ENCODE peak calls at places on chromosomes 3 and 15, in six cellular contexts. N is neuronal stem cell, E is H9, O is IMR-90, S is trophoblast cell, M is H1. L is an unnamed sample.

GRCh38 chr3:162441716-162442115 is 945.1 kb downstream of the OTOL1 start:
- DNase-seq in S (no peak), E (no peak), O (no peak), N (no peak), M (no peak), L (peak; percentile 4)

GRCh38 chr3:122982202-122983185 is 45.1 kb downstream of the SEMA5B start:
- DNase-seq in E (peak; percentile 64), O (no peak), N (no peak), M (no peak), S (no peak), L (no peak)

GRCh38 chr3:41974223-41974622 is 12.3 kb upstream of the ULK4 start:
- DNase-seq in S (peak; percentile 59), M (no peak), N (no peak), O (no peak), E (no peak), L (no peak)

GRCh38 chr15:65642588-65642987 is 20.9 kb downstream of the SLC24A1 start:
- DNase-seq in M (no peak), N (no peak), O (no peak), E (no peak), S (no peak), L (no peak)

GRCh38 chr3:135633078-135633477 is 332.4 kb upstream of the PPP2R3A start:
- DNase-seq in S (no peak), O (no peak), N (no peak), M (no peak), E (no peak), L (no peak)

GRCh38 chr3:29637093-29637492 is 356.2 kb downstream of the RBMS3 start:
- DNase-seq in E (no peak), M (no peak), O (no peak), S (no peak), N (no peak), L (no peak)

GRCh38 chr15:57213783-57214366 is 162.4 kb upstream of the CGNL1 start:
- DNase-seq in O (peak; percentile 67), E (no peak), M (no peak), N (peak; percentile 41), S (peak; percentile 56), L (peak; percentile 69)

GRCh38 chr15:83206971-83207621 is 527 bp downstream of the HDGFL3 start:
- DNase-seq in O (no peak), N (peak; percentile 42), E (peak; percentile 41), S (peak; percentile 62), M (no peak), L (peak; percentile 49)

GRCh38 chr3:8964436-8965370 is 1.4 kb upstream of the RAD18 start:
- DNase-seq in N (no peak), E (peak; percentile 64), O (peak; percentile 70), M (peak; percentile 53), S (peak; percentile 22), L (peak; percentile 33)

GRCh38 chr3:150697646-150698045 is 6.1 kb downstream of the ERICH6 start:
- DNase-seq in O (peak; percentile 44), S (peak; percentile 65), E (no peak), M (no peak), N (no peak), L (no peak)

GRCh38 chr15:69082041-69082502 is 67.6 kb downstream of the NOX5 start:
- DNase-seq in N (no peak), E (no peak), S (peak; percentile 94), O (peak; percentile 83), M (no peak), L (peak; percentile 64)

GRCh38 chr3:194988495-194989165 is 282.3 kb downstream of the XXYLT1 start:
- DNase-seq in O (no peak), E (no peak), N (no peak), M (no peak), S (no peak), L (no peak)

GRCh38 chr3:45092132-45093031 is 53.8 kb downstream of the CDCP1 start:
- DNase-seq in N (no peak), O (peak; percentile 76), E (no peak), S (peak; percentile 97), M (no peak), L (peak; percentile 93)

GRCh38 chr3:114706591-114707224 is 412.9 kb downstream of the TIGIT start:
- DNase-seq in N (no peak), M (no peak), E (no peak), O (peak; percentile 86), S (peak; percentile 64), L (peak; percentile 38)

GRCh38 chr3:177126015-177126773 is 71.1 kb downstream of the TBL1XR1 start:
- DNase-seq in O (peak; percentile 90), M (no peak), E (no peak), N (no peak), S (peak; percentile 70), L (no peak)

GRCh38 chr3:186609247-186609868 is 3.5 kb upstream of the AHSG start:
- DNase-seq in O (no peak), N (no peak), E (no peak), S (peak; percentile 65), M (no peak), L (no peak)

GRCh38 chr3:40237892-40238571 is 71.5 kb upstream of the EIF1B start:
- DNase-seq in S (peak; percentile 28), N (peak; percentile 27), M (peak; percentile 23), O (peak; percentile 2), E (peak; percentile 57), L (no peak)

GRCh38 chr3:197372076-197372661 is 73.8 kb upstream of the DLG1 start:
- DNase-seq in S (peak; percentile 98), O (peak; percentile 87), E (no peak), M (no peak), N (no peak), L (peak; percentile 76)

GRCh38 chr3:61250784-61251173 is 473 bp downstream of the FHIT start:
- DNase-seq in N (no peak), O (no peak), E (no peak), M (no peak), S (peak; percentile 77), L (no peak)

GRCh38 chr3:107598926-107599754 is 76.4 kb downstream of the BBX start:
- DNase-seq in N (no peak), O (peak; percentile 44), E (peak; percentile 68), S (peak; percentile 8), M (peak; percentile 36), L (peak; percentile 65)

GRCh38 chr3:94433811-94434210 is 370.9 kb downstream of the NSUN3 start:
- DNase-seq in E (no peak), O (peak; percentile 37), M (no peak), S (no peak), N (no peak), L (peak; percentile 63)

DNA sequence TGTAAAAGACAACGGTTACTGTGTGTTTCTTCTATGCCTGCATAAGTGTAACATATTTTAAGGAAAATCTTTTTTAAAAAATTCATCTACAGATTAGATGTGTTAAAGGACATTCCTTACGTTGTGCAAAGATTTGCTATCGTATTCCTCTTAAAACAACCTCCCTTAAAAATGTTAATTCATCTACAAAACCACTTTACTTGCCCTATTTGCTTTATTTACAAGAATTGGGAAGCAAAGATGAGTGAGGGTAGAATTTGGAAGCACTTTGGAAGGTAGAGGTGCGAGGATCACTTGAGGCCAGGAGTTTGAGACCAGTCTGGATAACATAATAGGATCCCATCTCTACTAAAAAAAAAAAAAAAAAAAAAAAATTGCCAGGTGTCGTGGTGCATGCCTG is 148.1 kb upstream of the SOX14 start:
- DNase-seq in E (no peak), M (no peak), S (no peak), O (no peak), N (no peak), L (no peak)
- H3K14ac ChIP-seq in E (no peak overlapping the region), M (no peak overlapping the region), S (no peak overlapping the region), O (no peak overlapping the region), N (no peak overlapping the region), L (no peak overlapping the region)

DNA sequence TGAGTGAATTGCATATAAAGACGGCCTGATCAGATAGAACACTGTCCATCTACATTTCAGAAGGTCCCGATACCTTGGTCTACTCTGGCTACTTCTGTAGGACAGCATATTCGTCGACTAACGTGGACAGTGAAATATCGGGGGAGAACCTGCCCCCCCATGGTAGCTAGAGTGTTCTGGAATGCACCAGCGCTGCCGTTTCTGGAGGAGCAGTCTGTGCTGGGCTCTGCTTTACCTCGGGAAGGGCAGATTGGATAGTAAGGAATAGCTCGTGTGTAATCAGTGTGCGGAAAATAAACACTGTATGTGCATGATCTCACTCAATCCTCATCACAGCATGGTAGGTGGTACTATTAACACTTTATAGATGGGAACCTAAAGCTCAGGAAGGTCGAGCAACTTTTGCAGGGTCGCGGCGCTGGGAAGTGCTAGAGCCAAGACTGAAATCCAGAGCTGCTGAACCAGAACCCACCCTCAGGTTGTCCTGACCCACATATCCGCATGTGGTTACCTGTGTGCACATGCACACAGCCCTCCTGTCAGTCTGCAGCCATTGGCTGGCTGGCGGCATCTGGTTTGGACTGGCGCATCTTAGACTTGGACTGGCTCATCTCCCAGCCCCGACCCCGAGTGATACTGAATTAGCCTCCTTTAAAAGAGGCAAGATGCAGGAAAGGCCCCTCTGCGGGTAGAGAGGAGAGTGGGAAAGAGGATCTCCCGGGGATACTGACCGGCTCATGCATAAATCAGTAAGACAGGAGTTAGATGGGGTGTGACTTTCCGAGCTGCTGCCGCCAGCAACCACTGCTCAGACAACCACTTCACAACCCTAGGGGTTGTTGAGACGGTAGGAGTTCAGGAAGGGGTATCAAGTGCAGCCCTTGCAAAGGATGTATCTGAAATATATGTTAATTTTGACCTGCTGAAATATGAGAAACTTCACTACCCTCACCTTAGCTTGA is 155.0 kb upstream of the BHLHE40 start:
- DNase-seq in S (no peak), E (no peak), N (no peak), O (no peak), M (no peak), L (no peak)
- H3K18ac ChIP-seq in S (peak overlapping the region; percentile 47), E (no peak overlapping the region), N (no peak overlapping the region), O (no peak overlapping the region), M (no peak overlapping the region), L (peak overlapping the region; percentile 40)

GRCh38 chr3:132504375-132504921 is 87.1 kb downstream of the DNAJC13 start:
- DNase-seq in S (no peak), N (no peak), E (no peak), O (peak; percentile 18), M (no peak), L (no peak)

DNA sequence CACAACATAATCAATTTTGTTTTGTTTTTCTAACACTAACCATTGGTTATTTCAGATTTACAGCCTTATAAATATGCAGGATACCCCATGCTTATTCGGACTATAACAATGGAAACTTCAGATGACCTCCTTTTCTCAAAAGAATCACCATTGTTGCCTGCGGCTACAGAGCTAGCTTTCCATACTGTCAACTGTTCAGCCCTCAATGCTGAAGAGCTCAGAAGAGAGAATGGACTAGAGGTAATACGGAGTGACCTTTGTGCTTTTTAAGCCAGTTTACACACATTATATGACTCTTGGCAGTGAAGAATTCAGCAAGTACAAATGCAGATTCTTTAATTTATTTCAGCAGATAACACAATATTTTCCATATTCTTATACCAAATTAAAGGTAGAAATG is 81.8 kb downstream of the DNAJC13 start:
- DNase-seq in S (no peak), E (no peak), O (no peak), M (no peak), N (no peak), L (no peak)
- H3K14ac ChIP-seq in S (no peak overlapping the region), E (no peak overlapping the region), O (no peak overlapping the region), M (no peak overlapping the region), N (no peak overlapping the region), L (no peak overlapping the region)

GRCh38 chr15:59691194-59691805 is 2.2 kb upstream of the BNIP2 start:
- DNase-seq in S (peak; percentile 80), N (no peak), M (no peak), E (no peak), O (peak; percentile 58), L (peak; percentile 67)

GRCh38 chr15:59689626-59690236 is 611 bp upstream of the BNIP2 start:
- DNase-seq in M (peak; percentile 7), N (peak; percentile 33), O (peak; percentile 47), S (peak; percentile 92), E (peak; percentile 78), L (peak; percentile 80)

GRCh38 chr15:59688383-59688887 is 685 bp downstream of the BNIP2 start:
- DNase-seq in S (peak; percentile 83), E (no peak), O (peak; percentile 77), N (peak; percentile 27), M (no peak), L (peak; percentile 88)

GRCh38 chr15:59687831-59688230 is 1.3 kb downstream of the BNIP2 start:
- DNase-seq in S (peak; percentile 57), O (peak; percentile 44), N (no peak), E (no peak), M (no peak), L (peak; percentile 61)

GRCh38 chr15:59688888-59689625 is at the start of gene BNIP2:
- DNase-seq in N (peak; percentile 97), E (peak; percentile 99), S (peak; percentile 99), M (peak; percentile 96), O (peak; percentile 98), L (peak; percentile 99)
- H3K18ac ChIP-seq in N (peak within 1 kb of the TSS; percentile 98), E (peak within 1 kb of the TSS; percentile 91), S (peak within 1 kb of the TSS; percentile 96), M (peak within 1 kb of the TSS; percentile 99), O (peak within 1 kb of the TSS; percentile 40), L (peak within 1 kb of the TSS; percentile 99)

L was measured in mesenchymal stem cell.